ENCODE peak calls at places on chromosomes 2 and 18, in seven cellular contexts. Y, H, I, F, G, X and E are unnamed samples.
A peak's percentile ranks its signal among the peaks of the same experiment; 100 is the strongest.

GRCh38 chr2:12694990-12695774 is 21.6 kb upstream of the TRIB2 start:
- DNase-seq in Y (no peak), H (no peak), I (no peak), F (no peak), G (no peak), X (no peak), E (no peak)

GRCh38 chr2:159574246-159574645 is 42.1 kb downstream of the BAZ2B start:
- DNase-seq in Y (no peak), H (no peak), I (no peak), F (no peak), G (no peak), X (no peak), E (no peak)

GRCh38 chr2:101063753-101064502 is 61.8 kb downstream of the RPL31 start:
- DNase-seq in Y (no peak), H (no peak), I (no peak), F (no peak), G (peak; percentile 73), X (no peak), E (no peak)

GRCh38 chr2:148165975-148166374 is 145.1 kb downstream of the MBD5 start:
- DNase-seq in Y (no peak), H (no peak), I (no peak), F (no peak), G (no peak), X (no peak), E (no peak)

GRCh38 chr2:7620255-7620654 is 703.0 kb downstream of the RNF144A start:
- DNase-seq in Y (no peak), H (no peak), I (no peak), F (no peak), G (peak; percentile 4), X (no peak), E (no peak)

GRCh38 chr18:2293109-2293839 is 278.0 kb downstream of the METTL4 start:
- DNase-seq in Y (no peak), H (no peak), I (no peak), F (no peak), G (no peak), X (no peak), E (no peak)

GRCh38 chr2:33297748-33298035 is 178.8 kb upstream of the RASGRP3 start:
- DNase-seq in Y (no peak), H (no peak), I (no peak), F (no peak), G (no peak), X (no peak), E (no peak)

GRCh38 chr2:149087751-149088150 is 49.3 kb downstream of the LYPD6B start:
- DNase-seq in Y (no peak), H (no peak), I (no peak), F (no peak), G (no peak), X (no peak), E (no peak)

GRCh38 chr2:213818436-213818835 is 534.2 kb downstream of the SPAG16 start:
- DNase-seq in Y (no peak), H (no peak), I (no peak), F (no peak), G (peak; percentile 50), X (no peak), E (no peak)

GRCh38 chr2:98709530-98709929 is 21.4 kb downstream of the MGAT4A start:
- DNase-seq in Y (no peak), H (no peak), I (no peak), F (no peak), G (no peak), X (no peak), E (no peak)

GRCh38 chr2:48589170-48589767 is 28.4 kb upstream of the GTF2A1L start:
- DNase-seq in Y (peak; percentile 47), H (peak; percentile 30), I (no peak), F (no peak), G (peak; percentile 47), X (no peak), E (no peak)

GRCh38 chr2:47784349-47784851 is 1.5 kb downstream of the MSH6 start:
- DNase-seq in Y (peak; percentile 41), H (no peak), I (no peak), F (no peak), G (no peak), X (no peak), E (no peak)

GRCh38 chr18:45841765-45842442 is 16.4 kb downstream of the SIGLEC15 start:
- DNase-seq in Y (no peak), H (no peak), I (no peak), F (no peak), G (no peak), X (no peak), E (no peak)

GRCh38 chr18:47986724-47987455 is 56.4 kb upstream of the SMAD2 start:
- DNase-seq in Y (no peak), H (no peak), I (no peak), F (no peak), G (peak; percentile 30), X (no peak), E (no peak)

GRCh38 chr18:60684843-60685513 is 312.4 kb upstream of the MC4R start:
- DNase-seq in Y (no peak), H (no peak), I (no peak), F (peak; percentile 31), G (peak; percentile 2), X (no peak), E (no peak)

GRCh38 chr2:26693287-26693849 is 846 bp downstream of the KCNK3 start:
- DNase-seq in Y (peak; percentile 27), H (no peak), I (peak; percentile 64), F (no peak), G (no peak), X (no peak), E (no peak)

GRCh38 chr2:26692814-26693286 is 328 bp downstream of the KCNK3 start:
- DNase-seq in Y (no peak), H (no peak), I (no peak), F (no peak), G (no peak), X (no peak), E (no peak)

GRCh38 chr2:26691881-26692813 is at the start of gene KCNK3:
- DNase-seq in Y (peak; percentile 75), H (no peak), I (peak; percentile 86), F (peak; percentile 63), G (no peak), X (no peak), E (no peak)

GRCh38 chr2:26694001-26694400 is 1.5 kb downstream of the KCNK3 start:
- DNase-seq in Y (no peak), H (no peak), I (no peak), F (no peak), G (no peak), X (no peak), E (no peak)

DNA sequence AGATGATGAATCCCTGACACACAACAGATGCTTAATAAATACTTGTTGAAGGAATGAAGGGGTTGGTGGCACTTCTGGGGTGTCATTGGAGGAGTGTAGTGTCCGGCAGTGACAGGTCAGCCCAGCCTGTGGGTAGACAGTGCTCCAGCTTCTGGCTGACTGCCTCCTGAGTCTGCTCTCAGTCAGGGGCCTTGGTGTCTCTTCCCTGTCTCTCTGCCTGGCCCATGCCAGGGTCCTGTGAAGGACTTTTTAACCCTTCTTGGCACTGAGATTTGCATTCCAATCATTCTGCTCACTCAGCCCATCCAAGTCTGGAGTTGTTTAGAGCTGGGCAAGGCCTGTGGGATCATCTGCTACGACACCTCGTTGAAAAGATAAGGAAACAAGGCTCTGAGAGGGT is 1.4 kb upstream of the KCNK3 start:
- DNase-seq in Y (no peak), H (no peak), I (no peak), F (no peak), G (no peak), X (no peak), E (peak; percentile 63)
- H3K27me3 ChIP-seq in Y (no peaks in the 10 kb centered on the region), H (peaks cover 70% of the 10 kb centered on the region), I (no peaks in the 10 kb centered on the region), F (no peaks in the 10 kb centered on the region), G (peaks cover 64% of the 10 kb centered on the region), X (peaks cover 14% of the 10 kb centered on the region), E (no peaks in the 10 kb centered on the region)

GRCh38 chr2:39492701-39493100 is 55.6 kb upstream of the MAP4K3 start:
- DNase-seq in Y (no peak), H (no peak), I (no peak), F (no peak), G (no peak), X (no peak), E (no peak)

GRCh38 chr2:39492095-39492590 is 55.1 kb upstream of the MAP4K3 start:
- DNase-seq in Y (no peak), H (no peak), I (no peak), F (no peak), G (peak; percentile 83), X (no peak), E (no peak)

GRCh38 chr2:39491653-39492052 is 54.6 kb upstream of the MAP4K3 start:
- DNase-seq in Y (no peak), H (no peak), I (no peak), F (no peak), G (no peak), X (no peak), E (no peak)

GRCh38 chr2:39497077-39497867 is 60.2 kb upstream of the MAP4K3 start:
- DNase-seq in Y (no peak), H (no peak), I (no peak), F (no peak), G (no peak), X (no peak), E (no peak)

GRCh38 chr2:39494784-39495251 is 57.7 kb upstream of the MAP4K3 start:
- DNase-seq in Y (no peak), H (no peak), I (peak; percentile 58), F (no peak), G (peak; percentile 95), X (no peak), E (no peak)
- H3K27me3 ChIP-seq in Y (no peaks in the 10 kb centered on the region), H (no peaks in the 10 kb centered on the region), I (no peaks in the 10 kb centered on the region), F (no peaks in the 10 kb centered on the region), G (no peaks in the 10 kb centered on the region), X (no peaks in the 10 kb centered on the region), E (no peaks in the 10 kb centered on the region)

DNA sequence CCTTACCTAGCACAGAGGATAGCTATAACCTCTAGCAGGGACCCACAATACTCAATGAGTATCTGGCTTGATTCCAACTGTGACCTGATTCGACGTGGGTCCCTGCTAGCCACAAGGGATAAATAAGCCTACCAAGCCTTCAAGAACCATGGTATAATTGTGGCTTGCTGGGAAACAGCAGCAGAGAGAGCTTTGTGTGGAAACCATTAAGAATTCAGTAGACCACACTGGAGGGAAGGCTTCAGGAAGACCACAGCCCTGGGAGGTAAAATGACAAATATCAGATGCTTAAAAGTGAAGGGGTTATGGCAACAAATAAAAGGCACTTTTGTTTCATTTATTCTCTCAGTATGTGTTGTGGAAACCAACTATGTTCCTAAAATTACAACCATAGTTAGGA is 82.6 kb upstream of the WIPF1 start:
- DNase-seq in Y (no peak), H (no peak), I (no peak), F (no peak), G (peak; percentile 76), X (no peak), E (no peak)
- H3K27me3 ChIP-seq in Y (no peaks in the 10 kb centered on the region), H (no peaks in the 10 kb centered on the region), I (no peaks in the 10 kb centered on the region), F (no peaks in the 10 kb centered on the region), G (no peaks in the 10 kb centered on the region), X (no peaks in the 10 kb centered on the region), E (no peaks in the 10 kb centered on the region)

GRCh38 chr2:222418734-222419133 is 5.6 kb upstream of the SGPP2 start:
- DNase-seq in Y (no peak), H (no peak), I (no peak), F (no peak), G (no peak), X (no peak), E (no peak)

GRCh38 chr2:222424281-222424728 is at the start of gene SGPP2:
- DNase-seq in Y (peak; percentile 19), H (no peak), I (no peak), F (no peak), G (no peak), X (no peak), E (no peak)

GRCh38 chr2:222423186-222423585 is 1.2 kb upstream of the SGPP2 start:
- DNase-seq in Y (no peak), H (no peak), I (no peak), F (no peak), G (no peak), X (no peak), E (no peak)

GRCh38 chr2:222423632-222424280 is 587 bp upstream of the SGPP2 start:
- DNase-seq in Y (peak; percentile 11), H (no peak), I (no peak), F (no peak), G (no peak), X (no peak), E (no peak)

GRCh38 chr2:222421626-222422025 is 2.7 kb upstream of the SGPP2 start:
- DNase-seq in Y (no peak), H (no peak), I (no peak), F (no peak), G (no peak), X (no peak), E (no peak)
- H3K27me3 ChIP-seq in Y (no peaks in the 10 kb centered on the region), H (peaks cover 49% of the 10 kb centered on the region), I (peaks cover 4% of the 10 kb centered on the region), F (no peaks in the 10 kb centered on the region), G (peaks cover 14% of the 10 kb centered on the region), X (peaks cover 14% of the 10 kb centered on the region), E (no peaks in the 10 kb centered on the region)